ENCODE peak calls at places on chromosomes 7 and 10, in seven cellular contexts. W, X, N, J, M, H and Q are unnamed samples. For H3K4me1, the result is how much of the 10 kb centered on the place peaks cover.

GRCh38 chr10:111998728-111999127 is 184.8 kb downstream of the GPAM start:
- DNase-seq in J (no peak), W (peak), X (no peak), N (no peak), H (no peak), M (no peak), Q (no peak)

GRCh38 chr10:4227581-4227980 is 442.6 kb upstream of the KLF6 start:
- DNase-seq in M (no peak), X (no peak), J (no peak), H (no peak), W (no peak), N (no peak), Q (no peak)

GRCh38 chr7:22255834-22256233 is 101.1 kb downstream of the RAPGEF5 start:
- DNase-seq in W (peak), H (no peak), M (no peak), X (no peak), N (no peak), J (no peak), Q (no peak)

GRCh38 chr10:116688241-116688711 is 54.1 kb downstream of the HSPA12A start:
- DNase-seq in M (no peak), H (no peak), N (peak), J (no peak), W (peak), X (no peak), Q (peak)

GRCh38 chr10:129711261-129711660 is 244.2 kb downstream of the MGMT start:
- DNase-seq in H (no peak), N (no peak), W (peak), M (no peak), X (peak), J (no peak), Q (no peak)

GRCh38 chr7:37448057-37448636 is 517 bp downstream of the ELMO1 start:
- DNase-seq in N (no peak), J (no peak), W (peak), X (peak), H (no peak), M (no peak), Q (no peak)

GRCh38 chr7:82156168-82156567 is 287.4 kb downstream of the CACNA2D1 start:
- DNase-seq in W (peak), N (no peak), J (no peak), X (no peak), M (no peak), H (no peak), Q (no peak)

GRCh38 chr10:47160229-47160908 is 139.6 kb upstream of the GDF10 start:
- DNase-seq in X (no peak), M (no peak), N (no peak), H (no peak), J (no peak), W (no peak), Q (no peak)

GRCh38 chr7:3650844-3651243 is 349.8 kb downstream of the SDK1 start:
- DNase-seq in N (peak), W (no peak), X (no peak), M (no peak), J (no peak), H (no peak), Q (peak)

GRCh38 chr7:47614450-47614849 is 32.5 kb upstream of the TNS3 start:
- DNase-seq in M (no peak), W (no peak), H (no peak), X (no peak), J (no peak), N (no peak), Q (no peak)

GRCh38 chr7:140156460-140157080 is 20.2 kb downstream of the KDM7A start:
- DNase-seq in M (no peak), H (no peak), X (no peak), W (peak), N (no peak), J (no peak), Q (no peak)
- H3K4ac ChIP-seq in M (no peak), H (no peak), X (no peak), W (no peak), N (no peak), J (no peak), Q (no peak)

GRCh38 chr7:97685952-97686351 is 45.9 kb upstream of the TAC1 start:
- DNase-seq in M (no peak), J (no peak), N (no peak), W (no peak), X (no peak), H (no peak), Q (no peak)
- H3K18ac ChIP-seq in M (no peak), J (no peak), N (no peak), W (no peak), X (no peak), H (no peak), Q (no peak)

DNA sequence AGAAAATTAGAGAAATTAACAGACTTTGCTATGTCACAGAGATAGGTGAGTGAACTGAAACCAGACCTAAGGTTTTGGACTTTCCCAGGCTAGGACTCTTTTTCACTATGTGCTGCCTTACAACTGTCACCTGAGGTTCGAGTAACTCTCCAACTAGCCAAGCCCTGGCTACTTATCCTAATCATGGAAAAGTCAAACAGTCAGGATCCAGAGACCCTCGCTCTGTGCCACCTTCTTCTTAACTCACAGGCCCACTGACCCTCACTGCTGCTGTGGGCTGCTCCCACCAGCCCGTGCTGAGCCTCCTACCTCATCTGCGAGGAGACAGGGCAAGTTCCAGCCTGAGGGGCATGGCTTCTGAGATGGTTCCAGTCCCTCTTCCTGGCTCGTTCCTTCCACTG is 211.4 kb upstream of the KLF14 start:
- DNase-seq in H (no peak), N (no peak), M (no peak), X (no peak), W (no peak), J (no peak), Q (no peak)
- H3K4me1 ChIP-seq in H (under half), N (under half), M (under half), X (under half), W (under half), J (under half), Q (under half)

GRCh38 chr10:124999433-125000365 is 57.8 kb downstream of the ZRANB1 start:
- DNase-seq in N (peak), H (no peak), W (no peak), X (no peak), J (no peak), M (no peak), Q (no peak)
- H3K4ac ChIP-seq in N (peak), H (no peak), W (no peak), X (no peak), J (no peak), M (no peak), Q (no peak)

DNA sequence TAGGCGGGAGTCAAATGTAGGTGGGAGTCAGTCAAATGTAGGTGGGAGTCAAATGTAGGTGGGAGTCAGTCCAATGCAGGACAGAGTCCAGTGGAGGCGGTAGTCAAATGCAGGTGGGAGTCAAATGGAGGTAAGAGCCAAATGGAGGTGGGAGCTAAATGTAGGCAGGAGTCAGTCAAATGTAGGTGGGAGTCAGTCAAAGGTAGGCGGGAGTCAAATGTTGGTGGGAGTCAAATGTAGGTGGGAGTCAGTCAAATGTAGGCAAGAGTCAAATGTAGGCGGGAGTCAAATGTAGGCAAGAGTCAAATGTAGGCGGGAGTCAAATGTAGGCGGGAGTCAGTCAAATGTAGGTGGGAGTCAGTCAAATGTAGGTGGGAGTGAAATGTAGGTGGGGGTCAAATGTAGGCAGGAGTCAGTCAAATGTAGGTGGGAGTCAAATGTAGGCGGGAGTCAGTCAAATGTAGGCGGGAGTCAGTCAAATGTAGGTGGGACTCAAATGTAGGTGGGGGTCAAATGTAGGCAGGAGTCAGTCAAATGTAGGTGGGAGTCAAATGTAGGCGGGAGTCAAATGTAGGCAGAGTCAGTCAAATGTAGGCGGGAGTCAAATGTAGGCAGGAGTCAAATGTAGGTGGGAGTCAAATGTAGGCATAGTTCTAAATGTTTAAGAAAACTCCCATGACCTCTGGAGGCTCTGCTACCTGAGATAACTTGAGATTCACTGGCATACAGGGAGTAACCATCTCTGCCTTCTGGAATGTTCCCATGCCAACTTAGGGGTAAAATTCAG is 30.2 kb upstream of the ZFAND2A start:
- DNase-seq in W (no peak), J (no peak), N (no peak), M (no peak), X (no peak), H (no peak), Q (no peak)
- H3K18ac ChIP-seq in W (no peak), J (no peak), N (no peak), M (no peak), X (no peak), H (no peak), Q (no peak)

GRCh38 chr7:105350906-105351305 is 37.8 kb downstream of the SRPK2 start:
- DNase-seq in W (no peak), J (no peak), N (no peak), H (no peak), X (no peak), M (no peak), Q (no peak)

GRCh38 chr7:105354383-105354782 is 34.3 kb downstream of the SRPK2 start:
- DNase-seq in X (no peak), H (no peak), N (no peak), M (no peak), W (no peak), J (no peak), Q (no peak)

GRCh38 chr7:105353752-105354328 is 34.9 kb downstream of the SRPK2 start:
- DNase-seq in J (no peak), M (no peak), W (no peak), N (no peak), H (no peak), X (no peak), Q (peak)

GRCh38 chr7:105352018-105352612 is 36.6 kb downstream of the SRPK2 start:
- DNase-seq in N (peak), H (no peak), X (no peak), W (no peak), J (no peak), M (no peak), Q (peak)

DNA sequence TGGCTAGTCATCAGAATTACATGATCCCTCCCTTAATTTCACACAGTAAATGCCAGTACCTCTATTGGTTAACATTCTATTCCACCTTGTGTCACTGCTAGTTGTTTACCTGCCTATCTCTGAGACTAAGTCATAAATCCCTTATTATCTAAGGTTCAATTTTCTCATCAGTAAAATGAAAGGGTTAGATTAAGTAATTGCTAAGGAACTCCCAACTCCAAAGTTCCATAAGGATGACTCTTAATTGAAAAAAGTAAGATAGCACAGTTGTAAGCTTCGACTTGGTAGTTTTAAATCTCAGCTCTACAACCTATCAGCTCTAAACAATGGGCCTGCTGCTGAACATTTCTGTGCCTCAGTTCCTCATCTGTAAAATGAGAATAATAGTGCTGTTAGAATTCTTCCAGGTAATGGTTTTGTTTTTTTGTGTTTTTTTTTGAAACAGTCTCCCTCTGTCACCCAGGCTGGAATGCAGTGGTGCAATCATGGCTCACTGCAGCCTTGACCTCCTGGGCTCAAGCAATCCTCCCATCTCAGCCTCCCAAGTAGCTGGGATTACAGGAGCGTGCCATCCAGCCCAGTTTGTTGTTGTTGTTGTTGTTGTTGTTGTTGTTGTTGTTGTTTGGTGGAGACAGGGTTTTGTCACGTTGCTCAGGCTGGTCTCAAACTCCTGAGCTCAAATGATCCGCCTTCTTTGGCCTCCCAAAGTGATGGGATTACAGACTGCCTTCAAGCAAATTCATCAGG is 35.6 kb downstream of the SRPK2 start:
- DNase-seq in X (no peak), N (peak), W (no peak), M (no peak), H (peak), J (no peak), Q (no peak)
- H3K4me1 ChIP-seq in X (under half), N (under half), W (under half), M (under half), H (under half), J (under half), Q (under half)

GRCh38 chr10:121608669-121609190 is 10.5 kb upstream of the FGFR2 start:
- DNase-seq in H (no peak), X (peak), N (no peak), W (peak), M (no peak), J (no peak), Q (no peak)

GRCh38 chr10:121609426-121610380 is 11.5 kb upstream of the FGFR2 start:
- DNase-seq in M (no peak), W (no peak), N (no peak), X (no peak), J (no peak), H (no peak), Q (no peak)

GRCh38 chr10:121610798-121611325 is 12.6 kb upstream of the FGFR2 start:
- DNase-seq in N (no peak), M (no peak), X (no peak), H (peak), J (no peak), W (no peak), Q (no peak)

GRCh38 chr10:121605708-121606107 is 7.5 kb upstream of the FGFR2 start:
- DNase-seq in N (no peak), H (no peak), J (no peak), X (no peak), W (no peak), M (no peak), Q (no peak)

DNA sequence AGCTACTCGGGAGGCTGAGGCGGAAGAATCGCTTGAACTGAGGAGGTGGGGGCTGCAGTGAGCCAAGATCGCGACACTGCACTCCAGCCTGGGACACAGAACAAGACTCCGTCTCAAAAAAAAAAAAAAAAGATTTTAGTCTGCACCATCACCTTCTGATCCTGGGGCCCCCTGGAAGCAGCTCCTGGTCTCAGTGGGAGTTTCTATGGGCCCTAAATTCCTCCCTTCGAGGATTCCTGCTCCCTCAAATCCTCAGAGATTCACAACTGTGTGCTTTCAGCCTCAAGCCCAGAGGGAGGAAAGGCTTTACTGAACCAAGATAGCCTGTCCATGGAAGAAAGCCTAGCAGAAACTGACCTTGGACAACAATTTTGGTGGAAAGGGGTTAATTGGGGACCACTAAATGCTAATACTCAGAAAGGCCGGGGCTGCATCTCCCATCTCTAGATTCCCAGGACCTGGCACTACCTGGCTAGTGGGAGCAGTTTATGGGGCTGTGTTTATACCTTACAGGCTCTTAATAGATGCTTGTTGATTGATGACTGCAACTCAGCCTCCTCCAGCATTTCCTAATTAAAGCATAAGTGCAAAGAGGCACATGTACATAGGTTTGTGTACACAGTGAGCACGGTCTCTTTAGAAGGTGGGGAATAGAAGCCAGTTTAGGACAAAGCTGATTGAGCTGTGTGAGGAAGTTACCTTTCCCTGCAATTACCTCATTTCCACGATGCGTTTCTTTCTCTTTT is 9.2 kb upstream of the FGFR2 start:
- DNase-seq in W (no peak), H (no peak), J (no peak), M (no peak), N (no peak), X (no peak), Q (no peak)
- H3K4ac ChIP-seq in W (no peak), H (no peak), J (no peak), M (no peak), N (no peak), X (no peak), Q (no peak)

GRCh38 chr7:80018941-80019808 is 115.5 kb upstream of the GNAI1 start:
- DNase-seq in J (peak), N (peak), X (peak), W (peak), M (peak), H (peak), Q (peak)
- H3K18ac ChIP-seq in J (no peak), N (peak), X (no peak), W (no peak), M (no peak), H (no peak), Q (no peak)

DNA sequence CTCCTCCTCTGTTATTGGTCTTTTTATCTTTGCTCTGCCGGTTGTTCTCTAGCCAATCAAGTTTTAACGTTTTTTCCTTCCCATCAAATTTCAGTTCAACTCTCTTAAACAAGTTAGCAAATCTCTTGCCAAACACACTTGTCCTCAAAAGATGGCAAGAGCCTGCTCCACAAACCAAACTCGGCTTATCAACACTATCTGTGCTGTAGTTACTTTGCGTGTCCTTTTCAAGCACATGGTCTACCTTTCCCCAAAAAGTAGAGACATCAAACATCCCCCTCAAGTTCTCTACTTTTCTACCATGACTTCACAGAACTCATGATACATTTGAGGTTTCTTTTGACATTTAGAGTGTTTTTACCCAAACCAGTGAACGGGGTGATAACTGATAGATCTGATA is 71.2 kb downstream of the OSBPL3 start:
- DNase-seq in W (no peak), N (no peak), H (no peak), X (no peak), M (no peak), J (no peak), Q (no peak)
- H3K4me1 ChIP-seq in W (under half), N (under half), H (under half), X (under half), M (under half), J (under half), Q (under half)